ENCODE peak calls at places on chromosomes 16 and 17, in eight cellular contexts. I, C, J, A, L, M, E and Z are unnamed samples.

GRCh38 chr17:37710344-37710886 is 34.4 kb downstream of the HNF1B start:
- DNase-seq in I (no peak), C (no peak), J (peak; percentile 77), A (no peak), L (peak; percentile 41), M (peak; percentile 99), E (no peak), Z (peak; percentile 48)

GRCh38 chr17:81182596-81182995 is 16.6 kb upstream of the AATK start:
- DNase-seq in I (no peak), C (no peak), J (no peak), A (no peak), L (no peak), M (no peak), E (no peak), Z (no peak)

GRCh38 chr16:81076566-81077076 is 417 bp downstream of the C16orf46 start:
- DNase-seq in I (peak; percentile 87), C (peak; percentile 99), J (peak; percentile 81), A (peak; percentile 87), L (peak; percentile 89), M (peak; percentile 87), E (peak; percentile 85), Z (peak; percentile 94)

GRCh38 chr16:29806641-29807425 is 504 bp downstream of the MAZ start:
- DNase-seq in I (no peak), C (peak; percentile 62), J (peak; percentile 52), A (peak; percentile 33), L (peak; percentile 57), M (peak; percentile 86), E (no peak), Z (peak; percentile 75)

GRCh38 chr16:76441391-76441790 is 164.2 kb downstream of the CNTNAP4 start:
- DNase-seq in I (no peak), C (no peak), J (no peak), A (no peak), L (no peak), M (no peak), E (no peak), Z (peak; percentile 25)

GRCh38 chr17:61401280-61402072 is 1.8 kb downstream of the TBX2 start:
- DNase-seq in I (no peak), C (no peak), J (no peak), A (no peak), L (peak; percentile 53), M (no peak), E (no peak), Z (no peak)

GRCh38 chr16:69108069-69108904 is 2.8 kb downstream of the HAS3 start:
- DNase-seq in I (no peak), C (no peak), J (peak; percentile 47), A (no peak), L (no peak), M (no peak), E (no peak), Z (no peak)

GRCh38 chr16:69890114-69890890 is 60.8 kb upstream of the CLEC18A start:
- DNase-seq in I (no peak), C (no peak), J (peak; percentile 37), A (no peak), L (peak; percentile 18), M (no peak), E (no peak), Z (no peak)

GRCh38 chr17:72640415-72641165 is 451.9 kb downstream of the SLC39A11 start:
- DNase-seq in I (no peak), C (no peak), J (no peak), A (no peak), L (no peak), M (peak; percentile 69), E (no peak), Z (no peak)

GRCh38 chr17:43393944-43394482 is 4.8 kb upstream of the ARL4D start:
- DNase-seq in I (peak; percentile 80), C (peak; percentile 93), J (peak; percentile 87), A (peak; percentile 75), L (peak; percentile 89), M (peak; percentile 87), E (peak; percentile 71), Z (peak; percentile 94)